ENCODE peak calls at places on chromosome 22, in five cellular contexts. E is endothelial cell of umbilical vein, T is fibroblast of lung, H is hepatocyte, B is K562. X is an unnamed sample. For H3K27me3 and H3K79me2, the result is how much of the 10 kb centered on the place peaks cover.

GRCh38 chr22:20156611-20157415 is 6.0 kb upstream of the CCDC188 start:
- DNase-seq in B (peak), H (peak), E (peak), T (peak), X (peak)

GRCh38 chr22:48740086-48740730 is 1087.5 kb downstream of the BRD1 start:
- DNase-seq in E (no peak), T (no peak), H (peak), B (no peak), X (no peak)

GRCh38 chr22:49413551-49413950 is 414.1 kb downstream of the BRD1 start:
- DNase-seq in E (no peak), T (no peak), B (no peak), H (no peak), X (no peak)

GRCh38 chr22:33659423-33659822 is 260.9 kb downstream of the LARGE1 start:
- DNase-seq in B (no peak), E (no peak), T (no peak), H (no peak), X (peak)

GRCh38 chr22:30247561-30247960 is 1.0 kb upstream of the LIF start:
- DNase-seq in T (no peak), B (no peak), E (no peak), H (no peak), X (no peak)

GRCh38 chr22:33803371-33803770 is 116.9 kb downstream of the LARGE1 start:
- DNase-seq in T (peak), B (no peak), E (no peak), H (peak), X (peak)

GRCh38 chr22:50694766-50695420 is 22.3 kb downstream of the SHANK3 start:
- DNase-seq in B (no peak), E (no peak), T (no peak), H (no peak), X (no peak)

GRCh38 chr22:38299001-38299651 is 18.1 kb downstream of the CSNK1E start:
- DNase-seq in H (no peak), E (no peak), T (no peak), B (no peak), X (no peak)

GRCh38 chr22:23763579-23764331 is 965 bp downstream of the C22orf15 start:
- DNase-seq in E (no peak), T (no peak), B (no peak), H (no peak), X (no peak)
- H3K4me3 ChIP-seq in E (peak), T (peak), B (no peak), H (no peak), X (no peak)

GRCh38 chr22:46075764-46076531 is 74.4 kb upstream of the PPARA start:
- DNase-seq in B (no peak), E (no peak), T (no peak), H (no peak), X (no peak)
- H3K27me3 ChIP-seq in B (under half), E (under half), T (under half), H (under half), X (under half)

GRCh38 chr22:37239336-37240239 is 4.5 kb downstream of the RAC2 start:
- DNase-seq in T (no peak), E (no peak), B (no peak), H (no peak), X (no peak)
- H3K79me2 ChIP-seq in T (under half), E (under half), B (half or more), H (under half), X (under half)

GRCh38 chr22:31680764-31681624 is 19.0 kb upstream of the PISD start:
- DNase-seq in E (no peak), T (peak), B (no peak), H (no peak), X (peak)
- H3K4me3 ChIP-seq in E (no peak), T (no peak), B (no peak), H (no peak), X (peak)